ENCODE peak calls at places on chromosomes 5 and 9, in seven cellular contexts. R is IMR-90, K is mesenchymal stem cell, O is neuronal stem cell, G is H9, B is H1, S is trophoblast cell. Z is an unnamed sample. For H3K4me1, the result is how much of the 10 kb centered on the place peaks cover.

GRCh38 chr9:14343236-14343947 is 29.5 kb upstream of the NFIB start:
- DNase-seq in R (no peak), K (no peak), O (no peak), G (no peak), B (no peak), S (no peak), Z (no peak)

GRCh38 chr5:178651046-178651810 is 24.4 kb upstream of the CLK4 start:
- DNase-seq in R (peak), K (no peak), O (no peak), G (no peak), B (no peak), S (peak), Z (no peak)

GRCh38 chr9:84819446-84819845 is 149.9 kb downstream of the NTRK2 start:
- DNase-seq in R (no peak), K (peak), O (no peak), G (peak), B (peak), S (no peak), Z (peak)

GRCh38 chr5:172049226-172049796 is 42.9 kb upstream of the FBXW11 start:
- DNase-seq in R (no peak), K (no peak), O (no peak), G (no peak), B (no peak), S (no peak), Z (peak)

GRCh38 chr5:112492291-112492690 is 73.2 kb upstream of the EPB41L4A start:
- DNase-seq in R (peak), K (peak), O (peak), G (peak), B (peak), S (peak), Z (peak)

GRCh38 chr5:84239509-84239908 is 145.2 kb downstream of the EDIL3 start:
- DNase-seq in R (peak), K (peak), O (no peak), G (no peak), B (no peak), S (peak), Z (peak)

GRCh38 chr5:97224112-97224750 is 41.2 kb upstream of the RIOK2 start:
- DNase-seq in R (peak), K (no peak), O (no peak), G (no peak), B (no peak), S (no peak), Z (no peak)

GRCh38 chr9:72363226-72363625 is 1.8 kb downstream of the ZFAND5 start:
- DNase-seq in R (no peak), K (peak), O (no peak), G (no peak), B (no peak), S (no peak), Z (no peak)

GRCh38 chr5:41335596-41335995 is 122.3 kb upstream of the C6 start:
- DNase-seq in R (no peak), K (no peak), O (no peak), G (no peak), B (no peak), S (no peak), Z (no peak)

GRCh38 chr5:108997720-108998119 is 250.0 kb downstream of the FER start:
- DNase-seq in R (no peak), K (no peak), O (no peak), G (no peak), B (no peak), S (no peak), Z (no peak)

GRCh38 chr5:135488727-135489465 is 36.7 kb upstream of the TIFAB start:
- DNase-seq in R (peak), K (peak), O (peak), G (peak), B (peak), S (no peak), Z (peak)

GRCh38 chr5:138752341-138752950 is 779 bp upstream of the CTNNA1 start:
- DNase-seq in R (no peak), K (peak), O (peak), G (peak), B (no peak), S (peak), Z (peak)

GRCh38 chr9:14372437-14373318 is 58.7 kb upstream of the NFIB start:
- DNase-seq in R (peak), K (peak), O (no peak), G (peak), B (peak), S (peak), Z (peak)

GRCh38 chr5:30752015-30752414 is 441.5 kb upstream of the CDH6 start:
- DNase-seq in R (peak), K (no peak), O (no peak), G (no peak), B (no peak), S (no peak), Z (no peak)

GRCh38 chr9:134396258-134396742 is 70.0 kb downstream of the RXRA start:
- DNase-seq in R (no peak), K (no peak), O (no peak), G (no peak), B (no peak), S (no peak), Z (no peak)

GRCh38 chr5:18967637-18968036 is 1020.4 kb downstream of the CDH18 start:
- DNase-seq in R (no peak), K (no peak), O (no peak), G (no peak), B (no peak), S (peak), Z (no peak)

GRCh38 chr9:114117996-114118830 is 19.1 kb upstream of the KIF12 start:
- DNase-seq in R (no peak), K (no peak), O (no peak), G (no peak), B (no peak), S (no peak), Z (no peak)

GRCh38 chr5:5246736-5247135 is 106.6 kb downstream of the ADAMTS16 start:
- DNase-seq in R (no peak), K (no peak), O (no peak), G (no peak), B (no peak), S (no peak), Z (no peak)

GRCh38 chr5:5252106-5252505 is 112.0 kb downstream of the ADAMTS16 start:
- DNase-seq in R (no peak), K (no peak), O (no peak), G (no peak), B (no peak), S (peak), Z (peak)

GRCh38 chr5:5250758-5251157 is 110.6 kb downstream of the ADAMTS16 start:
- DNase-seq in R (no peak), K (no peak), O (no peak), G (no peak), B (no peak), S (no peak), Z (no peak)
- H3K4me1 ChIP-seq in R (under half), K (under half), O (under half), G (under half), B (under half), S (under half), Z (under half)

GRCh38 chr9:107481035-107481434 is 8.5 kb downstream of the KLF4 start:
- DNase-seq in R (no peak), K (no peak), O (no peak), G (no peak), B (no peak), S (peak), Z (no peak)

GRCh38 chr9:107480386-107480789 is 9.2 kb downstream of the KLF4 start:
- DNase-seq in R (peak), K (peak), O (no peak), G (no peak), B (no peak), S (peak), Z (no peak)

GRCh38 chr9:107474124-107474523 is 15.4 kb downstream of the KLF4 start:
- DNase-seq in R (no peak), K (no peak), O (no peak), G (no peak), B (no peak), S (no peak), Z (no peak)

GRCh38 chr9:107483666-107484065 is 5.9 kb downstream of the KLF4 start:
- DNase-seq in R (no peak), K (peak), O (no peak), G (no peak), B (no peak), S (peak), Z (no peak)

GRCh38 chr9:107478805-107479204 is 10.8 kb downstream of the KLF4 start:
- DNase-seq in R (no peak), K (no peak), O (no peak), G (no peak), B (no peak), S (no peak), Z (no peak)
- H3K23ac ChIP-seq in R (no peak), K (no peak), O (no peak), G (no peak), B (no peak), S (no peak), Z (no peak)

GRCh38 chr5:140113699-140114263 is at the start of gene PURA:
- DNase-seq in R (peak), K (peak), O (peak), G (peak), B (no peak), S (peak), Z (peak)
- H3K4me1 ChIP-seq in R (under half), K (under half), O (under half), G (under half), B (under half), S (under half), Z (under half)

DNA sequence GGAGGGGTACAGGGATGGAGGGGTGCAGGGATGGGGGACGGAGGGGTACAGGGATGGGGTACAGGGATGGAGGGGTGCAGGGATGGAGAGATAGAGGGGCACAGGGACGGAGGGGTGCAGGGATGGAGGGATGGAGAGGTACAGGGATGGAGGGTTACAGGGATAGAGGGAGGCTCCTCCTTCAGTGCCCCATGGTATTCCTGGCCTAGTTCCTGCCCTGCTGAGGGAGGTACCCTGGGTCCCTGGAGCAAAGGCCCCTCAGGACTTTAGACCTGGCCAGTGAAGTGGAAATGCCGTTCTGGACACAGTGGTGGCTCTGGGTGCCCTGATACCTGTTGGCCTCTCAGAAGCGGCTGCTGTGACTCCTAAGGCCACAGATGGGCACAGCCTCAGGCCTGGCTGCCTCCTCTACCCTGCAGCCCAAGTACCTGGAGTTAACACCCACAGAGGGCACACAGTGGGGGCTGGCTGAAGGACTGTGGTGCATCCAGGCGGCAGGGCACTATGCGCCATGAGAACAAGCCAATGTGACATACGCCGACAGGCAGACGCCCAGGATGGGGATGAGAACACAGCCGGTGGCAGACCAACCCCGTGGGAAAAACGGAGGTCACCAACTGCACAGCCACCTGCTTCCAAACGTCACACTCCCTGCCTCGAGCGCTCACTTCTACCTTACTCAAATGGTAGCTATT is 8.4 kb downstream of the PTGES2 start:
- DNase-seq in R (no peak), K (no peak), O (no peak), G (peak), B (no peak), S (no peak), Z (no peak)
- H3K23ac ChIP-seq in R (no peak), K (no peak), O (peak), G (no peak), B (no peak), S (no peak), Z (no peak)

DNA sequence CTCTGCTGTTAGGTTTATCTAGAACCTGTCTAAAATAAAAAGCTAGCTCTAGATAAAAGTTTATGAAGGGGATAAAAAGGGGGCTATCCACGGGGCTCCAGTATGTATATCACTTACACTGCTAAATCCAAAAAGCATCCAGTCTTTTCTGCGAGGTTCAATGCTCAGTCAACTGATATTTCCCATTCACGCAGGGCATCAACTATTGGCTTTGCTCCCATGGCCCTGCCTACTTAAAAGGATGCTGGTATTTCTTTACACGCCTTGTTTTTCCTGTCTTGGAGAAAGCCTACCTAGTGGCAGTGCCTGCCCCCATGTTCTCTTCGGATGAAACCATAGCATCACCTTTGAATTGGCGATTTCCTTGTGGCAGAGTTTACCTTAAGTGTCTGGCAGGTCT is 8.1 kb downstream of the SPRY4 start:
- DNase-seq in R (no peak), K (no peak), O (no peak), G (no peak), B (no peak), S (peak), Z (no peak)
- H3K4me1 ChIP-seq in R (under half), K (under half), O (half or more), G (under half), B (under half), S (under half), Z (under half)

DNA sequence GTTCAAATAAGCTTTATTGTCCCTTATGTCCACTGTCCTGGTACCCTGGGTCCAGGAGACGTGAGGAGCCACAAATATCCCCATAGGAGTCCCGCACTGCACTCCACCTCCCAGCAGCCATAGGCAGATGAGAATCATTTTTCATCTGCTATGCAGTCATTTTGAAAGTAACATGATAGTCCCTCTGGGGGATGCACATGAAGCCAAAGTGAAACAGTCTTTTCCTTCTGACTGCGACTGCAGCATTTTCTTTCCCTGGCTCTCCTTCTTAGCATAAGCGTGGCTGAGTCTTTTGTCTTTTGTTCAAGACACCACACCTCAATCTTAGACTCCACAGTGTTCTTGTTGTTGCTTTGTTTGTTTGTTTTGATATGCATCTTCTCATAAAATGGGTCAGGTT is 238.1 kb upstream of the DAPK1 start:
- DNase-seq in R (no peak), K (no peak), O (no peak), G (no peak), B (no peak), S (no peak), Z (no peak)
- H3K23ac ChIP-seq in R (no peak), K (no peak), O (no peak), G (no peak), B (no peak), S (no peak), Z (no peak)

GRCh38 chr9:219670-220365 is 5.2 kb downstream of the DOCK8 start:
- DNase-seq in R (no peak), K (no peak), O (no peak), G (no peak), B (no peak), S (no peak), Z (no peak)
- H3K4me1 ChIP-seq in R (under half), K (under half), O (under half), G (under half), B (under half), S (under half), Z (under half)

GRCh38 chr5:78622302-78622971 is 26.1 kb downstream of the LHFPL2 start:
- DNase-seq in R (no peak), K (no peak), O (no peak), G (no peak), B (no peak), S (no peak), Z (no peak)

GRCh38 chr5:78626009-78626571 is 22.5 kb downstream of the LHFPL2 start:
- DNase-seq in R (peak), K (no peak), O (no peak), G (no peak), B (no peak), S (no peak), Z (no peak)

GRCh38 chr5:78624992-78625391 is 23.6 kb downstream of the LHFPL2 start:
- DNase-seq in R (no peak), K (no peak), O (no peak), G (no peak), B (no peak), S (no peak), Z (no peak)

GRCh38 chr5:78621269-78621871 is 27.2 kb downstream of the LHFPL2 start:
- DNase-seq in R (peak), K (peak), O (no peak), G (no peak), B (no peak), S (no peak), Z (no peak)

DNA sequence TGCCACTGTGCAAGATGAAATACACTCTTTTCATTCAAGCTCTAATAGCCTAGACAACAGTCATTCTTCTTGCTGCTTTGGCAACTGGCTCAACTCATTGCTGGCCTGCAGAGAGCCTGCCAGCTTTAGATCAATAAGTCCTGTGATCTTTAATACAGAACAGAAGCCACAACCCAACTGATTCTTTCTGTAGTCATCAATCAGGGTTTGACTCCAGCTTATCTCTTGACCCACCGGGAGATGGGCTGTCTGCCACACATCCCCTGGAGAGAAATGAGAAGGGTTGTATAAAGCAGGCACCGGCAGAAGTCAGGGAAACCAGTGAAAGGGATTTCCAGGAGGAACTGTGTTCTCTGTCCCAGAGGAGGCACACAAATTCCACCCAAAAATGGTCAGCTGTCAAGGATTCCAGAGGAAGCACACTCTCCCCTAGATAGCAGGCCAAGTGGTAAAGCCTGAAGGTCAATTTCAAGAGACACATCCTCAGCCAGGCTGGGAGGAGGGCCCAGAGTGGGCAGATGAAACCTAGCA is 24.5 kb downstream of the LHFPL2 start:
- DNase-seq in R (no peak), K (no peak), O (no peak), G (no peak), B (no peak), S (no peak), Z (peak)
- H3K23ac ChIP-seq in R (no peak), K (no peak), O (no peak), G (no peak), B (no peak), S (no peak), Z (no peak)

DNA sequence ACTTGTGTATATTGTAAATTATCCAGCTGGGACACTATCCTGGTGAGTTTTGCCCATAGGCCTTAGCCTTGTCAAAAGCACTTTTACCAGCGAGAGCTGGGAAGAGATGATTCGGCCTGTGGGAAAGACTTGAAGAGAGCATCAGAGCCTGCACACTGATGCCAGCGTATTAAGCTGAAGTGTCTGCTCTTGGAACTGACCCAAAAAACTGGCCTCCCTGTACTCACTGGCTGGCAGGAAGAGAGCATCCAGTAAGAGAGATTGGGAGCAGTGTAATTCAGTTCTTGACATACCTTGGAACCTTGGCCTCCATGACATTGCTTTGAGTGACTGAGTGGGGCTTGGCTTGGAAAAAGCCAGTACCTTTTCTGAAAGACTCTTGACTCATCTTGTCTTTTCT is 73.7 kb downstream of the ZNF462 start:
- DNase-seq in R (no peak), K (no peak), O (no peak), G (no peak), B (no peak), S (no peak), Z (no peak)
- H3K4me1 ChIP-seq in R (under half), K (under half), O (under half), G (under half), B (under half), S (under half), Z (under half)